ENCODE peak calls at places on chromosomes 12 and 14, in six cellular contexts. L is foreskin fibroblast, S is GM12865, X is uterus, V is OCI-LY7, P is NAMALWA. A is an unnamed sample.

GRCh38 chr12:128853321-128854197 is at the start of gene GLT1D1:
- DNase-seq in V (no peak), P (no peak), S (peak), X (no peak), L (no peak), A (peak)

GRCh38 chr12:109523071-109523470 is 45.6 kb downstream of the UBE3B start:
- DNase-seq in L (no peak), P (no peak), X (no peak), V (no peak), S (no peak), A (no peak)

GRCh38 chr14:61662437-61663311 is 32.6 kb upstream of the HIF1A start:
- DNase-seq in P (peak), S (peak), X (no peak), V (peak), L (peak), A (peak)

GRCh38 chr12:117125275-117125613 is 26.0 kb upstream of the TESC start:
- DNase-seq in L (peak), S (no peak), V (no peak), X (no peak), P (no peak), A (no peak)

GRCh38 chr14:65703996-65704395 is 291.5 kb downstream of the FUT8 start:
- DNase-seq in X (no peak), S (no peak), L (peak), P (no peak), V (no peak), A (no peak)

GRCh38 chr14:68815288-68816182 is 22.7 kb upstream of the ZFP36L1 start:
- DNase-seq in L (no peak), V (peak), P (peak), X (no peak), S (peak), A (peak)

GRCh38 chr14:68589447-68590232 is 203.2 kb downstream of the ZFP36L1 start:
- DNase-seq in P (no peak), V (no peak), S (no peak), L (peak), X (peak), A (no peak)

GRCh38 chr12:39368891-39369290 is 74.0 kb downstream of the KIF21A start:
- DNase-seq in S (no peak), P (no peak), V (no peak), L (no peak), X (no peak), A (no peak)

GRCh38 chr14:23984891-23985607 is 3.7 kb upstream of the DHRS4L2 start:
- DNase-seq in L (peak), X (peak), V (no peak), S (no peak), P (no peak), A (no peak)

GRCh38 chr12:89461649-89462612 is 62.7 kb downstream of the GALNT4 start:
- DNase-seq in S (peak), V (peak), L (peak), X (no peak), P (peak), A (peak)

GRCh38 chr12:106304001-106304421 is 1.5 kb downstream of the TCP11L2 start:
- DNase-seq in S (no peak), X (peak), P (peak), V (no peak), L (peak), A (no peak)

GRCh38 chr14:77579065-77579464 is 37.4 kb downstream of the SPTLC2 start:
- DNase-seq in P (no peak), S (no peak), L (peak), X (no peak), V (no peak), A (no peak)

GRCh38 chr12:78898416-78898815 is 33.8 kb downstream of the SYT1 start:
- DNase-seq in V (no peak), X (peak), L (no peak), P (no peak), S (no peak), A (no peak)

GRCh38 chr12:55996201-55996714 is 818 bp upstream of the SUOX start:
- DNase-seq in X (peak), V (peak), S (peak), P (peak), L (peak), A (peak)

GRCh38 chr14:53741379-53742225 is 215.0 kb downstream of the BMP4 start:
- DNase-seq in P (no peak), X (no peak), V (no peak), S (no peak), L (peak), A (no peak)

GRCh38 chr12:49296034-49296835 is 1.3 kb downstream of the PRPH start:
- DNase-seq in S (peak), V (peak), P (peak), X (no peak), L (peak), A (peak)

GRCh38 chr12:103560604-103561101 is 26.4 kb upstream of the STAB2 start:
- DNase-seq in X (no peak), S (no peak), L (peak), P (no peak), V (no peak), A (no peak)

GRCh38 chr14:65222434-65222833 is 120.1 kb upstream of the MAX start:
- DNase-seq in L (peak), P (peak), X (no peak), V (peak), S (peak), A (peak)

GRCh38 chr12:101670007-101670671 is 27.3 kb upstream of the CHPT1 start:
- DNase-seq in X (peak), P (peak), V (peak), S (peak), L (peak), A (peak)

GRCh38 chr12:121805171-121805687 is 1.4 kb downstream of the SETD1B start:
- DNase-seq in P (peak), V (peak), S (no peak), X (no peak), L (peak), A (no peak)

GRCh38 chr14:64755661-64756265 is 51.5 kb downstream of the PLEKHG3 start:
- DNase-seq in X (no peak), P (no peak), S (peak), V (no peak), L (peak), A (no peak)

GRCh38 chr14:104610749-104611310 is 6.3 kb upstream of the TMEM179 start:
- DNase-seq in S (no peak), L (no peak), P (no peak), X (no peak), V (no peak), A (no peak)

A was measured in germinal center.